ENCODE peak calls at places on chromosomes 1 and 21, in four cellular contexts. N is uterus, D is upper lobe of left lung, T is stomach. G is an unnamed sample. For H3K4me1 and H3K9me3, the result is how much of the 10 kb centered on the place peaks cover.

GRCh38 chr1:68594851-68595250 is 98.0 kb upstream of the DEPDC1 start:
- DNase-seq in T (no peak), N (no peak), D (no peak), G (no peak)

GRCh38 chr1:26067432-26067911 is at the start of gene TRIM63:
- DNase-seq in N (peak), D (no peak), T (no peak), G (no peak)

GRCh38 chr1:110285316-110285715 is 53.9 kb upstream of the RBM15 start:
- DNase-seq in T (no peak), D (no peak), N (no peak), G (no peak)

GRCh38 chr1:156868341-156868740 is 7.7 kb downstream of the NTRK1 start:
- DNase-seq in D (no peak), T (no peak), N (no peak), G (no peak)

GRCh38 chr1:221824025-221824424 is 82.1 kb upstream of the DUSP10 start:
- DNase-seq in D (no peak), N (no peak), T (no peak), G (no peak)

GRCh38 chr1:243477676-243478075 is 221.8 kb downstream of the SDCCAG8 start:
- DNase-seq in D (no peak), N (no peak), T (no peak), G (no peak)

GRCh38 chr1:32893198-32894018 is 7.1 kb downstream of the HPCA start:
- DNase-seq in N (peak), D (no peak), T (peak), G (no peak)

GRCh38 chr1:244672961-244673695 is 20.2 kb downstream of the DESI2 start:
- DNase-seq in N (peak), D (no peak), T (peak), G (no peak)

GRCh38 chr1:151539321-151540020 is 638 bp upstream of the TUFT1 start:
- DNase-seq in T (peak), N (peak), D (peak), G (peak)

GRCh38 chr1:29033829-29034466 is 89.8 kb downstream of the TMEM200B start:
- DNase-seq in N (no peak), T (no peak), D (no peak), G (no peak)

GRCh38 chr21:44428281-44428942 is 26.9 kb upstream of the LRRC3 start:
- DNase-seq in T (peak), N (no peak), D (peak), G (no peak)

GRCh38 chr1:196078691-196079090 is 529.5 kb downstream of the KCNT2 start:
- DNase-seq in D (no peak), N (no peak), T (no peak), G (no peak)

GRCh38 chr1:150973826-150974579 is 632 bp downstream of the CERS2 start:
- DNase-seq in T (peak), N (peak), D (peak), G (no peak)

GRCh38 chr1:207308451-207309190 is 12.9 kb upstream of the CD55 start:
- DNase-seq in T (no peak), D (no peak), N (no peak), G (no peak)
- TF ChIP-seq POLR2A in T (no peak), D (no peak), N (no peak), G (no peak)

GRCh38 chr1:228084325-228084724 is 1.8 kb downstream of the ARF1 start:
- DNase-seq in T (no peak), N (no peak), D (peak), G (no peak)
- H3K4me1 ChIP-seq in T (half or more), N (half or more), D (half or more), G (under half)

GRCh38 chr1:2880812-2881295 is 79.4 kb upstream of the TTC34 start:
- DNase-seq in D (no peak), T (no peak), N (no peak), G (no peak)
- H3K9me3 ChIP-seq in D (under half), T (under half), N (under half), G (under half)

GRCh38 chr1:89065077-89065868 is at the start of gene GBP1:
- DNase-seq in D (no peak), T (no peak), N (peak), G (no peak)
- TF ChIP-seq POLR2A in D (no peak), T (no peak), N (peak), G (peak)

GRCh38 chr1:153549741-153550397 is 811 bp upstream of the S100A3 start:
- DNase-seq in D (no peak), N (no peak), T (no peak), G (no peak)

GRCh38 chr1:153550398-153550758 is 1.3 kb upstream of the S100A3 start:
- DNase-seq in D (no peak), N (no peak), T (no peak), G (no peak)

GRCh38 chr1:153547560-153548551 is 1.2 kb downstream of the S100A3 start:
- DNase-seq in T (no peak), D (peak), N (peak), G (no peak)

GRCh38 chr1:153550827-153551512 is 1.9 kb upstream of the S100A3 start:
- DNase-seq in N (no peak), D (no peak), T (no peak), G (no peak)

DNA sequence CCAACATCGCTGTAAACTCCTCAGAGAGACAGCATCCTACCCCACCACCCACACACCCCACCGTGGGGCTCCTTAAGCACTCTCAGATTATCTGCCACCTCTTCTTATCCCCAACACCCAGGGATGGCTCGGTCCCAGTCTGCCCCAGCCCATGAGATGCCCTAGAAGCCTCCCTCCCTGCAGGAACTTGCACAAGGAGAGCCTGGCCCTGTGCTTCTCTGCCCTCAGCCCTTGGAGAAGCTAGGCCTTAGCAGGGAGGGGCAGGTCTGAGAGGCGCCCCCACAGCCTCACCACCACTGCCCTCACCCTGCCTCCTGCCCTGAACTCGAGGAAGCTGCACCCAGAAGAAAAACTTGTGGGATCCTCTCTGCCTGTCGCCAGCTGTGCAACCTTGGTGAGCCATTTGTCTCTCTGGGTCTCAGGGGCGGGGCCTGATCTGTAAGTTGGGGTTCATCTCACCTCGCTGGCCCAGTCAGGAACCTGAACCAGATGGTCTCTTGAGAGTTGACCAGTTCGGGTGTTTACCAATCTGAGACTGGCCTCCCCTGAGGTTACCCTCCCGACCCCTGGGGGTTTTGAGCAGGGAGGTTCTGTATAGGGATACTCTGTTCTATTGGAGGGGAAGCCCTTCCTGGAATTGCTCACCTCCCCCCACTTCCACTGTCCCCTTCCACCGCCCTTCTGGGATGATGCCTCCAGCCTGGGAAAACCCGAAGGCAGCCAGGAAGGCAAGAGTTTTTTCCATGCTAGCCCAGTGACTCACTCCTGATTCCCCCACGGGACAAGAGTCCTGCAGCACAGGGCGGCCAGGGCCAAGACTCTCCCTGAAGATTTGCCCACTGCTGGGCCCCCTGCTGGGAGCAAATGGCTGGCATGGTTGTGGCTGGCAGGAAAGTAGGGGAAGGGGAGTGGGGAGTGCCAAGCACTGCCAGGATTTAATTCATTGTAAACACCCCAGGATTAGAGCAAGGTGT is at the start of gene S100A3:
- DNase-seq in N (peak), T (peak), D (no peak), G (no peak)
- H3K4me1 ChIP-seq in N (under half), T (half or more), D (half or more), G (under half)

GRCh38 chr1:248013229-248013710 is at the start of gene OR2L5:
- DNase-seq in N (no peak), T (no peak), D (no peak), G (no peak)

GRCh38 chr1:248009681-248010080 is 3.8 kb upstream of the OR2L5 start:
- DNase-seq in T (no peak), N (no peak), D (no peak), G (no peak)

DNA sequence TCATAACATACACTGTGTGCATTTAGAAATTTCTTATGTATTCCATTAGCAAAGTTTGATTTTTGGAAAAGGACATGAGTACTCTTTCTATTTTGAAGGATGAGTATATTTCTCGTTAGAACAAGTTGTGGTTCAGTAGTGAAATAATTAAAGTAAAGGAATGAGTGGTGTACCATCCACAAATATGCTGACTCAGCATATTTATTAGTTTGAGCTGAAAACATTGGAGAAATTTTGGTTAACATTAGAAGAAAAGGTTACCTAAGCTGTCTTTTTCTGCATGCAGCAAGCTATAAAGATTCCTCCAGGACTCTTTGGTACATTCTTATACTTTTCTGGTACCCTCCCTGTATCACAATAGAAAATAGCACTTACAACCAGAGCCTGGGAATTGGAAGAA is 5.7 kb upstream of the OR2L5 start:
- DNase-seq in D (no peak), N (no peak), T (no peak), G (no peak)
- H3K9me3 ChIP-seq in D (under half), N (under half), T (under half), G (under half)

GRCh38 chr1:8678688-8679410 is 138.6 kb downstream of the RERE start:
- DNase-seq in T (no peak), D (no peak), N (no peak), G (no peak)

GRCh38 chr1:8674912-8675311 is 142.5 kb downstream of the RERE start:
- DNase-seq in D (no peak), N (no peak), T (no peak), G (no peak)

GRCh38 chr1:8676072-8676471 is 141.4 kb downstream of the RERE start:
- DNase-seq in T (no peak), N (no peak), D (no peak), G (no peak)

GRCh38 chr1:8677782-8678181 is 139.7 kb downstream of the RERE start:
- DNase-seq in N (no peak), T (no peak), D (no peak), G (no peak)

DNA sequence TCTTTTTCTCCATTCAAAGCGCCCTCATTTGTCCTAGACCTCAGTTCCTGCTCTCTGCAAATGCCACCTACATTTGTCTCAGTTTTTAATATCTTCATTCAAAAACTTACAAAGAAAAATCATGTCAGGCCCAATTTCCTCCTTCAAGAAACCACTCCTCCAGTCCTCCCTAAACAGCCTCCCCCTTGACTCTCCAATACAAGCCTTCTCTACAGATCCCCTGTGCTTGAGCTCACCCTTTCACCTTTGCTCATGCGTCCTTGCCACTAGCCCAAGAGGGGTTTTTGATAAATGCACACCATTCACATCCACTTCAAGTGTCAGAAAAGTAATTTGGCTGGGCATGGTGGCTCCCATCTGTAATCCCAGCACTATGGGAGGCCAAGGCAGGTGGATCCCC is 140.6 kb downstream of the RERE start:
- DNase-seq in N (no peak), T (no peak), D (no peak), G (no peak)
- TF ChIP-seq POLR2A in N (no peak), T (no peak), D (no peak), G (no peak)

DNA sequence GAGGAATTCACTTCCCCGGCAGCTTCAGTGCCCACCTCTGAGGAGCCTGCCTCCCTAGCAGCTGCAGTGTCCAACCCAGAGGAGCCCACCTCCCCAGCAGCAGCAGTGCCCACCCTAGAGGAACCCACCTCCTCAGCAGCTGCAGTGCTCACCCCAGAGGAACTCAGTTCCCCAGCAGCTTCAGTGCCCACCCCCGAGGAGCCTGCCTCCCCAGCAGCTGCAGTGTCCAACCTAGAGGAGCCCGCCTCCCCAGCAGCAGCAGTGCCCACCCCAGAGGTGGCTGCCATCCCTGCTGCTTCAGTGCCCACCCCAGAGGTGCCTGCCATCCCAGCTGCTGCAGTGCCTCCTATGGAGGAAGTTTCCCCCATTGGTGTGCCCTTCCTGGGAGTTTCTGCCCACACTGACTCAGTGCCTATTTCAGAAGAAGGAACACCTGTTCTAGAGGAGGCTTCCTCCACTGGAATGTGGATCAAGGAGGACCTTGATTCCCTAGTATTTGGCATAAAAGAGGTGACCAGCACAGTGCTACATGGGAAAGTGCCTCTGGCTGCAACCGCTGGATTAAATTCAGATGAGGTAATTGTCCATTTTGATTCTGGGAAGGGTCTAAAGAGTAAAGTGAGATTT is 77.4 kb upstream of the BMP8A start:
- DNase-seq in D (no peak), T (no peak), N (no peak), G (no peak)
- H3K4me1 ChIP-seq in D (half or more), T (under half), N (under half), G (under half)

GRCh38 chr21:20351138-20351537 is 647.1 kb upstream of the NCAM2 start:
- DNase-seq in N (no peak), D (no peak), T (no peak), G (no peak)
- H3K9me3 ChIP-seq in N (under half), D (under half), T (under half), G (under half)

GRCh38 chr21:17539323-17539722 is 26.5 kb downstream of the CXADR start:
- DNase-seq in N (no peak), T (no peak), D (no peak), G (no peak)
- TF ChIP-seq POLR2A in N (no peak), T (no peak), D (no peak), G (no peak)

G was measured in breast epithelium.